ENCODE peak calls at places on chromosomes 5 and 9, in six cellular contexts. T is Peyer's patch, I is breast epithelium, W is thyroid gland, C is prostate gland, H is stomach. L is an unnamed sample. For H3K4me1 and H3K36me3, the result is how much of the 10 kb centered on the place peaks cover.

GRCh38 chr5:169114466-169114865 is 186.5 kb downstream of the SLIT3 start:
- DNase-seq in T (no peak), I (no peak), W (no peak), C (no peak), H (no peak), L (no peak)

GRCh38 chr5:42587056-42587723 is 164.0 kb downstream of the GHR start:
- DNase-seq in T (no peak), I (no peak), W (no peak), C (no peak), H (no peak), L (no peak)

GRCh38 chr9:91816356-91816755 is 133.7 kb downstream of the ROR2 start:
- DNase-seq in T (no peak), I (no peak), W (no peak), C (no peak), H (no peak), L (no peak)

GRCh38 chr9:21160178-21160577 is 6.3 kb downstream of the IFNA21 start:
- DNase-seq in T (peak), I (no peak), W (no peak), C (no peak), H (no peak), L (no peak)

GRCh38 chr9:21452681-21453080 is 12.4 kb downstream of the IFNA1 start:
- DNase-seq in T (no peak), I (no peak), W (no peak), C (no peak), H (no peak), L (no peak)

GRCh38 chr9:127714916-127715442 is 484 bp downstream of the PTRH1 start:
- DNase-seq in T (peak), I (no peak), W (peak), C (no peak), H (peak), L (peak)

GRCh38 chr9:122016789-122017188 is 76.3 kb downstream of the TTLL11 start:
- DNase-seq in T (no peak), I (no peak), W (peak), C (no peak), H (no peak), L (no peak)

GRCh38 chr9:99239341-99240055 is 17.4 kb downstream of the SEC61B start:
- DNase-seq in T (no peak), I (no peak), W (no peak), C (no peak), H (no peak), L (peak)

GRCh38 chr5:143204474-143205246 is 198.8 kb downstream of the NR3C1 start:
- DNase-seq in T (no peak), I (peak), W (no peak), C (no peak), H (no peak), L (no peak)

DNA sequence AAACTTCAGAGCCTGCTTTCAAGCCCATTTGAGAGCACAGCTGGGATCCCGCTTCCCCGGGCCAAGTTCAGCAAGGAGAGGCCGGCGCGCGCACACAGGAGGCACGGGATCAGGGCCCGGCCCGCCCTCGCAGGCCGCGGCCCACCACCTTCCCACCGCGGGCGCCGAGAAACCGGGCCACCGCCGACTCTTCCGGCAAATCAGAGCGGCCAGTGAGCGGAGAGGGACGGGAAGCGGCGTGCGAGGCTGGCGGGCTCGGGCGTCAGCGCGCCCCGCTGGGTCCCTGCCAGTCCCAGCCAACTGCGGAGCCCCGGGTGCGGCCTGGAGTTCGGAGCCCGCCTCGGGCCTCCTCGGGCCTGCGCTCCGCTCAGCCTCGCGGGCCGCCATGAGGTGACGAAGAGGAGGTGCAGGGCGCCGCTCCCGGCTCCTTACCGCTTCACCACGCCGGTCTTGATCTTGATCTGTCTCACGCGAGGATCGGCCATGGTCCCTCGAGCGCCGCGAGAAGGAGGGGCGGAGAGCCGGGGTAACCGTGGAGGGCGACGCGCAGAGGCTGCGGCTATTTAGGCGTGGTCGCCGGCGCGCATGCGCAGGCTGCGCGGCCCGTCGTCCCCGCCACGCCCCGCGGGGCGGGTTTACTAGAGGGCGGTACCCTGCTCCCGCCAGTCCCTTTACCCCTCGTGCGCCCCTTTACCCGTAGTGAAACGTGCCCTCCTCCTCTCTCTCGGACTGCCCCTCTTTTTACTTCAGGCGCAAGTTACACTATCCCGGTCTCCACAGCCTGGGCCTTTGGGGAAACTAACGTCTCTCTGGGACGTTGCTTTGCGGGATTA is at the start of gene TBCA:
- DNase-seq in T (peak), I (peak), W (peak), C (peak), H (peak), L (peak)
- TF ChIP-seq POLR2A in T (peak), I (peak), W (peak), C (peak), H (peak), L (peak)

GRCh38 chr9:13613296-13613695 is 333.8 kb upstream of the MPDZ start:
- DNase-seq in T (no peak), I (no peak), W (no peak), C (no peak), H (no peak), L (no peak)
- H3K4me1 ChIP-seq in T (under half), I (under half), W (under half), C (under half), H (under half), L (under half)

DNA sequence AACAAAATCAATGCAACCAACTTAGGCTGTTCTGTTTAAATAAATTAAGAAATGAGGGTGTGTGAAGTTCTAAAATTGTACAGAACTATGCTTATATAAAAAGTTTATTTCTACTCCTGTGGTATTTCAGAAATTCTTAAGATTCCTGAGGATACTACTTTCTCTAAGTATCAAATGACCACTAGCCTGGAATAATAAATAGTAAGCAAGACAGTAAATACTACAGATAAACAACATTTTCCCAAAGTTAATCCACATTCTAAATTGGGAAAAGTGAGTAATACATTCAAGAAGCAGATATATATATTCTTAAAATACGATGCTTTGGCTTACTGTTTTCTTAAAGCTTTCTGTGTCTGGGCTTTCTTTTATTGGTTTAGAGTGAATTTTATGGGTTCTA is 29.5 kb downstream of the CCNH start:
- DNase-seq in T (no peak), I (no peak), W (no peak), C (no peak), H (no peak), L (no peak)
- H3K36me3 ChIP-seq in T (half or more), I (under half), W (under half), C (under half), H (under half), L (under half)

DNA sequence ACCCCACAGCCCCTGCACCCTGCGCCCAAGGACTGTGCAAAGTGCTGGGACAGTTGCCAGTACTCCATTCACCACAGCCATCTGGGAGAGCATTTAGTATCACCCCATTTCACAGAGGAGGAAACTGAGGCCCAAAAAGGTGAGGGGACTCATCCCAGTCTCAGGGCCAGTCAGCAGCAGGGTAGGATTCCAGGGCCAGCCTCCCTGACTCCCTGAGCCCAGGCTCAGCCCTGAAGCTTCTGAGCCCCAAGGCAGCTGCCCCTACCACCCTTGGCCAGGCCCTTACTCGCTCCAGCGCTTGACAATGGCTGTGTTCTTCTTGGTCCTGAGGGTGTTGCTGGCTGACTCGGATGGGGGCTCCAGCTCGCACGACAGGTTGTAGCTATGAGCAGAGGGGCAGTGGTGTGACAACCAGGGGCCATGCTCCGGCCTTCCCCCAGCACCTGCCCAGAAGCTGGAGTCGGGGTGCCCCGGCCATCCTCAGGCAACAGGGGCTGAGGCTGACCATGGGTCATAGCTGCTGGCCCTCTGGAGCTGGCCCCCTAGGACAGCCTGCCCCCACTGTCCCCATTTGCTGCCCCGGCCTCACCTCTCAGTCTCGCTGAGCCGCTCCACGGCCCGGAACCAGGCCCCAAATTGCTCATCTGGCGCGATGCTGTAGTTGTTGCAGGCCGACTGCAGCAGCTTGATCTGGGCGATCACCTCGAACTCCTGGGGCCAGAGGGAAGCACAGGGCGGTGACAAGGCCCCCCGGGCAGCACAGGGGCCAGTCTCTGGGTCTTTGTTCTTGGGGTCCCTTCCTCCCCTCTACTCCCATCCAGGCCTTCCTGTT is 18.6 kb downstream of the RALGDS start:
- DNase-seq in T (peak), I (no peak), W (no peak), C (no peak), H (peak), L (peak)
- TF ChIP-seq POLR2A in T (no peak), I (no peak), W (no peak), C (no peak), H (no peak), L (no peak)

L was measured in gastrocnemius medialis.